ENCODE peak calls at places on chromosome 1, in eight cellular contexts. M is fibroblast of mammary gland, S is K562, X is cardiac muscle cell, E is AG09309, O is stomach, W is fibroblast of lung, Y is foreskin fibroblast. V is an unnamed sample.

GRCh38 chr1:6544831-6545230 is 9.5 kb downstream of the NOL9 start:
- DNase-seq in O (no peak), S (no peak), M (peak), X (no peak), Y (peak), W (no peak), E (no peak), V (no peak)

GRCh38 chr1:168932539-168932938 is 174.0 kb upstream of the ATP1B1 start:
- DNase-seq in W (peak), Y (peak), M (peak), S (no peak), O (no peak), X (no peak), E (no peak), V (no peak)

GRCh38 chr1:186082235-186082937 is 292.7 kb downstream of the TPR start:
- DNase-seq in Y (peak), E (peak), X (peak), W (peak), O (peak), S (peak), M (peak), V (peak)

GRCh38 chr1:12178511-12178910 is 11.7 kb downstream of the TNFRSF1B start:
- DNase-seq in X (no peak), Y (no peak), M (no peak), O (no peak), E (no peak), S (no peak), W (no peak), V (no peak)

GRCh38 chr1:184755226-184756065 is 788 bp upstream of the EDEM3 start:
- DNase-seq in Y (peak), W (peak), M (peak), S (no peak), E (no peak), X (peak), O (no peak), V (peak)

GRCh38 chr1:183323849-183324683 is 94.1 kb downstream of the NMNAT2 start:
- DNase-seq in M (no peak), Y (no peak), E (no peak), S (no peak), O (no peak), X (no peak), W (no peak), V (no peak)

GRCh38 chr1:39063191-39063590 is 37.0 kb downstream of the NDUFS5 start:
- DNase-seq in Y (no peak), O (no peak), W (no peak), E (no peak), S (no peak), M (no peak), X (no peak), V (no peak)

GRCh38 chr1:231628207-231628876 is 1.8 kb downstream of the DISC1 start:
- DNase-seq in E (no peak), X (no peak), M (peak), Y (peak), S (no peak), W (no peak), O (no peak), V (no peak)

GRCh38 chr1:154220970-154221814 is 437 bp downstream of the UBAP2L start:
- DNase-seq in O (peak), W (peak), Y (peak), E (no peak), S (peak), X (peak), M (peak), V (no peak)

GRCh38 chr1:161473363-161473762 is 31.9 kb upstream of the FCGR2A start:
- DNase-seq in M (peak), E (no peak), X (peak), Y (peak), S (no peak), W (peak), O (no peak), V (no peak)

GRCh38 chr1:36161656-36162531 is 5.9 kb downstream of the MAP7D1 start:
- DNase-seq in E (no peak), S (no peak), W (no peak), X (no peak), Y (no peak), O (peak), M (peak), V (no peak)

GRCh38 chr1:174021611-174022079 is 512 bp downstream of the RC3H1 start:
- DNase-seq in X (no peak), S (peak), O (no peak), Y (peak), M (no peak), E (no peak), W (peak), V (no peak)

GRCh38 chr1:184158911-184159701 is 107.6 kb downstream of the TSEN15 start:
- DNase-seq in S (no peak), E (no peak), M (peak), X (no peak), W (no peak), O (no peak), Y (no peak), V (no peak)

GRCh38 chr1:154463512-154463990 is 38.5 kb upstream of the TDRD10 start:
- DNase-seq in Y (no peak), M (no peak), E (no peak), W (no peak), X (no peak), O (no peak), S (no peak), V (no peak)

GRCh38 chr1:32101233-32101681 is 6.6 kb upstream of the KPNA6 start:
- DNase-seq in W (peak), Y (peak), S (peak), M (peak), O (no peak), E (peak), X (no peak), V (peak)

GRCh38 chr1:46545784-46546183 is 5.7 kb downstream of the KNCN start:
- DNase-seq in X (no peak), S (no peak), E (no peak), M (no peak), O (no peak), Y (no peak), W (no peak), V (no peak)

GRCh38 chr1:20712210-20712577 is 5.6 kb downstream of the KIF17 start:
- DNase-seq in E (no peak), W (no peak), S (no peak), Y (no peak), M (no peak), X (no peak), O (no peak), V (no peak)

GRCh38 chr1:223732993-223733798 is 20.9 kb downstream of the CAPN2 start:
- DNase-seq in X (no peak), E (no peak), O (peak), W (peak), M (peak), S (no peak), Y (no peak), V (no peak)

GRCh38 chr1:15345711-15346355 is 63.9 kb upstream of the EFHD2 start:
- DNase-seq in X (no peak), M (no peak), O (peak), S (peak), Y (no peak), E (no peak), W (no peak), V (no peak)

GRCh38 chr1:77373702-77374101 is 91.9 kb downstream of the AK5 start:
- DNase-seq in M (no peak), Y (no peak), E (no peak), S (no peak), X (no peak), O (no peak), W (peak), V (no peak)

GRCh38 chr1:89998306-89998705 is 3.4 kb downstream of the ZNF326 start:
- DNase-seq in O (no peak), X (no peak), S (no peak), W (peak), M (peak), E (no peak), Y (peak), V (no peak)

GRCh38 chr1:98733782-98734112 is 72.2 kb downstream of the SNX7 start:
- DNase-seq in Y (peak), S (no peak), W (no peak), X (no peak), O (no peak), E (peak), M (peak), V (no peak)

GRCh38 chr1:7847599-7847998 is 5.3 kb downstream of the UTS2 start:
- DNase-seq in S (no peak), M (peak), W (peak), Y (peak), X (no peak), O (no peak), E (peak), V (peak)

GRCh38 chr1:25486602-25487001 is 55.9 kb downstream of the MACO1 start:
- DNase-seq in S (no peak), M (peak), W (no peak), O (no peak), Y (peak), X (no peak), E (no peak), V (no peak)

GRCh38 chr1:65147424-65148177 is 402 bp upstream of the AK4 start:
- DNase-seq in X (peak), W (no peak), M (peak), S (peak), Y (peak), O (peak), E (no peak), V (no peak)

GRCh38 chr1:156487862-156488261 is 12.7 kb downstream of the MEF2D start:
- DNase-seq in S (no peak), E (no peak), O (no peak), Y (no peak), W (no peak), X (no peak), M (no peak), V (no peak)

GRCh38 chr1:6922096-6922931 is 137.1 kb downstream of the CAMTA1 start:
- DNase-seq in M (peak), O (no peak), S (no peak), W (peak), X (no peak), Y (peak), E (peak), V (peak)

GRCh38 chr1:185044981-185045792 is at the start of gene RNF2:
- DNase-seq in W (peak), M (peak), X (peak), E (peak), O (peak), Y (peak), S (peak), V (peak)

GRCh38 chr1:178612261-178612660 is 99.4 kb downstream of the TEX35 start:
- DNase-seq in W (peak), O (no peak), X (no peak), Y (peak), S (no peak), E (no peak), M (peak), V (no peak)

GRCh38 chr1:67441183-67441582 is 11.0 kb upstream of the SERBP1 start:
- DNase-seq in X (peak), W (peak), E (no peak), M (peak), Y (peak), S (no peak), O (peak), V (no peak)

GRCh38 chr1:48677306-48678287 is 99.1 kb downstream of the BEND5 start:
- DNase-seq in X (peak), E (peak), O (peak), Y (peak), M (peak), W (peak), S (peak), V (peak)

GRCh38 chr1:151309851-151310323 is 17.3 kb downstream of the PI4KB start:
- DNase-seq in W (peak), X (no peak), O (no peak), M (peak), S (no peak), Y (peak), E (no peak), V (no peak)

GRCh38 chr1:114585221-114585620 is 3.8 kb upstream of the BCAS2 start:
- DNase-seq in S (no peak), O (no peak), Y (peak), W (no peak), M (peak), E (no peak), X (no peak), V (no peak)

GRCh38 chr1:118985611-118986290 is 2.4 kb downstream of the TBX15 start:
- DNase-seq in X (no peak), W (no peak), Y (peak), M (peak), E (no peak), O (no peak), S (no peak), V (no peak)

GRCh38 chr1:234980657-234981396 is 147.8 kb downstream of the TOMM20 start:
- DNase-seq in O (peak), W (peak), M (peak), X (no peak), S (no peak), Y (peak), E (peak), V (peak)

GRCh38 chr1:59025898-59026426 is 242.1 kb upstream of the JUN start:
- DNase-seq in E (no peak), W (peak), O (no peak), X (no peak), Y (peak), M (peak), S (no peak), V (no peak)
- H3K4me3 ChIP-seq in E (no peak), W (no peak), O (no peak), X (no peak), Y (no peak), M (no peak), S (no peak), V (no peak)

GRCh38 chr1:61644303-61644702 is 80.6 kb downstream of the TM2D1 start:
- DNase-seq in O (no peak), Y (no peak), E (no peak), S (no peak), X (no peak), M (no peak), W (no peak), V (no peak)
- TF ChIP-seq CTCF in O (no peak), Y (no peak), E (no peak), S (no peak), X (no peak), M (no peak), W (no peak), V (no peak)

DNA sequence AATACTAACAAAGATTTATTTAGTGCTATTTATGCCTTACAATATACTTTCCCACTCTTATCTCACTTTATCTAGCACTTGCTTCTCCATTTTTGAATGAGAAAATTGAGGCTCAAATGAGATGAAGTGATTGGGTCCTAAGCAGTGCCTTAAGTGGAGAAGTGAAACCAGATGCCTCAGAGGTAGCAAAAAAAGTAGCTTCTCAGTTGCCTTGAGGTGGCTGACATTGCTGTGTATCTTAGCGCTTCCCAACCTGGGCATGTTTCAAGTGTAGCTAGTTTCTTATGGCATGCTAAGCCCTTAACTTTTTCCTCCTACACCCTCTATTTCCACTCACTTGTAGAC is 390.4 kb downstream of the OMA1 start:
- DNase-seq in M (no peak), S (no peak), Y (no peak), W (no peak), X (no peak), E (no peak), O (no peak), V (no peak)
- H3K4me3 ChIP-seq in M (no peak), S (no peak), Y (no peak), W (no peak), X (no peak), E (no peak), O (no peak), V (no peak)

GRCh38 chr1:28740118-28740517 is 3.4 kb downstream of the YTHDF2 start:
- DNase-seq in E (no peak), Y (no peak), S (no peak), W (no peak), O (no peak), X (no peak), M (no peak), V (no peak)

GRCh38 chr1:28735961-28736449 is 735 bp upstream of the YTHDF2 start:
- DNase-seq in Y (no peak), E (no peak), S (no peak), X (peak), O (no peak), M (no peak), W (no peak), V (no peak)

GRCh38 chr1:28737245-28738137 is 751 bp downstream of the YTHDF2 start:
- DNase-seq in S (peak), O (peak), E (no peak), Y (peak), M (peak), W (peak), X (peak), V (no peak)

GRCh38 chr1:28736450-28737244 is at the start of gene YTHDF2:
- DNase-seq in M (peak), S (peak), O (peak), X (peak), E (peak), W (peak), Y (peak), V (peak)
- TF ChIP-seq CTCF in M (peak), S (peak), O (no peak), X (peak), E (peak), W (peak), Y (peak), V (peak)

GRCh38 chr1:214022229-214022791 is 34.5 kb downstream of the PROX1 start:
- DNase-seq in S (no peak), Y (no peak), O (no peak), X (no peak), E (no peak), W (no peak), M (no peak), V (no peak)
- H3K4me3 ChIP-seq in S (no peak), Y (no peak), O (no peak), X (no peak), E (no peak), W (no peak), M (no peak), V (no peak)

DNA sequence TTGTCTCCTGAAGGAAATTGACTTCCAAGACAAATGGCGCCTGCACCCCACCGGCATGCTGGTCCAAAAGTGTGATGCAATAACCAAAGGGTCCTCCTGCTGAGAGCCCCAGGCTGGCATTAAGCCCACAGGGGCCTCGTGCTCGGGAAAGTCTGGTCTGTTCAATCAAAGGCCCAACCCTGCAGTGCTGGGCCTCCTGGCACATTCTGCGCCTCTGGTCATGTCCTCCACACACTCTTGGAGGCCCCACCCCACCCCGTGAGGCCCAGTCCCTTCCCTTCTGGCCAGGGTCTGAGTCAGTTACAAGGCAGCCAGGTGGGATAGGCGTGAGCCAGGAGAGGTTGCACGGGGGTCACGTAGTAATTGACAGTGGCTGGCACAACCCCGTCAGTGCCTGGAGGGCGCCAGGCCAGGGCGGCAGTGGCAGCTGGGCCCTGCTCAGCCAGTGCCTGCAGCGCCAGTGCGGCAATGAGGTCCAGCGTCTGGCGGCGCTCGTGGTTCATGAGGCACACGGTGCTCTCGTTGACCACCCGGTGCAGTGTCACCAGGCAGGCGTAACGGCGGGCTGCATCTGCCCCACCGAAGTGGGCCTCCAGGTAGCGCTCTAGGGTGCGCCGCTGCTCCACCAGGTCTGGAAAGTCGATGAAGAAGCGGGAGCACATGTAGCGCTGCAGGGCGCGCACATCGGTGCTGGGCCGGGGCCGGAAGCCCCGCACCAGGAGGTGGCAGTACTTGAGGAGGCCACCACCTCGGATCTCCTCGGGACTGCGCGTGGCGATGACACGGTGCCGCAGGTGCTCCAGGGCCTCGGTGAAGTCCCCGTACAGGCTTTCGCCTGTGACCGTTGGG is 6.8 kb downstream of the TENT5B start:
- DNase-seq in O (peak), S (no peak), Y (peak), M (peak), W (peak), E (no peak), X (no peak), V (no peak)
- TF ChIP-seq CTCF in O (no peak), S (no peak), Y (no peak), M (no peak), W (no peak), E (no peak), X (no peak), V (no peak)

V was measured in HFF-Myc.